ENCODE peak calls at places on chromosomes 11 and 22, in eight cellular contexts. X is H4; V is stimulated activated naive CD4-positive, alpha-beta T cell treated with Interleukin-2 at 50 U/mL for 16 hours; E is GM19239; H is uterus; B is T follicular helper cell; I is spleen; J is cerebellum. D is an unnamed sample.

GRCh38 chr11:121394785-121395184 is 57.3 kb upstream of the SORL1 start:
- DNase-seq in X (no peak), V (no peak), E (no peak), H (no peak), B (no peak), I (no peak), J (no peak), D (no peak)

GRCh38 chr11:63212742-63213141 is 30.7 kb downstream of the SLC22A25 start:
- DNase-seq in X (no peak), V (no peak), E (peak; percentile 12), H (no peak), B (no peak), I (no peak), J (no peak), D (peak; percentile 24)

GRCh38 chr11:43919852-43920597 is 22.4 kb upstream of the C11orf96 start:
- DNase-seq in X (peak; percentile 49), V (no peak), E (no peak), H (peak; percentile 51), B (no peak), I (no peak), J (no peak), D (no peak)

GRCh38 chr11:9148035-9148434 is 56.6 kb upstream of the SCUBE2 start:
- DNase-seq in X (no peak), V (no peak), E (no peak), H (no peak), B (no peak), I (no peak), J (no peak), D (no peak)

GRCh38 chr11:8071616-8072581 is 9.1 kb upstream of the TUB start:
- DNase-seq in X (no peak), V (no peak), E (no peak), H (peak; percentile 13), B (no peak), I (peak; percentile 68), J (no peak), D (no peak)

GRCh38 chr22:46660604-46661201 is 40.5 kb downstream of the GRAMD4 start:
- DNase-seq in X (no peak), V (peak; percentile 17), E (no peak), H (no peak), B (no peak), I (no peak), J (peak; percentile 80), D (no peak)

GRCh38 chr11:93013646-93014045 is 44.2 kb downstream of the MTNR1B start:
- DNase-seq in X (no peak), V (no peak), E (no peak), H (no peak), B (no peak), I (no peak), J (no peak), D (no peak)

GRCh38 chr11:46414466-46414796 is 22.9 kb upstream of the CHRM4 start:
- DNase-seq in X (no peak), V (no peak), E (no peak), H (no peak), B (no peak), I (no peak), J (no peak), D (no peak)